ENCODE peak calls at places on chromosomes 12 and 14, in ten cellular contexts. One of them, this sample, is unnamed.

GRCh38 chr12:54306925-54307731 is 6.3 kb upstream of the NFE2 start:
- DNase-seq in epithelial cell of esophagus: peak
- DNase-seq in GM20000: no peak
- DNase-seq in AG09309: peak
- DNase-seq in kidney epithelial cell: peak
- DNase-seq in HCT116: peak
- DNase-seq in endothelial cell: no peak
- DNase-seq in fibroblast of mammary gland: peak
- DNase-seq in lower leg skin: peak
- DNase-seq in fibroblast of pulmonary artery: peak
- DNase-seq in this sample: no peak

GRCh38 chr12:104201238-104202001 is 14.2 kb upstream of the TXNRD1 start:
- DNase-seq in epithelial cell of esophagus: peak
- DNase-seq in GM20000: peak
- DNase-seq in AG09309: peak
- DNase-seq in kidney epithelial cell: no peak
- DNase-seq in HCT116: peak
- DNase-seq in endothelial cell: peak
- DNase-seq in fibroblast of mammary gland: peak
- DNase-seq in lower leg skin: peak
- DNase-seq in fibroblast of pulmonary artery: peak
- DNase-seq in this sample: peak

GRCh38 chr14:32407170-32407569 is 78.1 kb downstream of the AKAP6 start:
- DNase-seq in epithelial cell of esophagus: no peak
- DNase-seq in GM20000: no peak
- DNase-seq in AG09309: no peak
- DNase-seq in kidney epithelial cell: no peak
- DNase-seq in HCT116: no peak
- DNase-seq in endothelial cell: no peak
- DNase-seq in fibroblast of mammary gland: peak
- DNase-seq in lower leg skin: no peak
- DNase-seq in fibroblast of pulmonary artery: peak
- DNase-seq in this sample: no peak

GRCh38 chr12:29428630-29429029 is 47.7 kb upstream of the ERGIC2 start:
- DNase-seq in epithelial cell of esophagus: peak
- DNase-seq in GM20000: peak
- DNase-seq in AG09309: peak
- DNase-seq in kidney epithelial cell: peak
- DNase-seq in HCT116: peak
- DNase-seq in endothelial cell: no peak
- DNase-seq in fibroblast of mammary gland: peak
- DNase-seq in lower leg skin: no peak
- DNase-seq in fibroblast of pulmonary artery: peak
- DNase-seq in this sample: peak

GRCh38 chr12:115872919-115873357 is 404.6 kb downstream of the MED13L start:
- DNase-seq in epithelial cell of esophagus: peak
- DNase-seq in GM20000: no peak
- DNase-seq in AG09309: no peak
- DNase-seq in kidney epithelial cell: peak
- DNase-seq in HCT116: peak
- DNase-seq in endothelial cell: no peak
- DNase-seq in fibroblast of mammary gland: no peak
- DNase-seq in lower leg skin: peak
- DNase-seq in fibroblast of pulmonary artery: no peak
- DNase-seq in this sample: no peak

GRCh38 chr12:52266514-52266913 is 7.9 kb upstream of the KRT86 start:
- DNase-seq in epithelial cell of esophagus: no peak
- DNase-seq in GM20000: no peak
- DNase-seq in AG09309: no peak
- DNase-seq in kidney epithelial cell: no peak
- DNase-seq in HCT116: no peak
- DNase-seq in endothelial cell: no peak
- DNase-seq in fibroblast of mammary gland: no peak
- DNase-seq in lower leg skin: no peak
- DNase-seq in fibroblast of pulmonary artery: no peak
- DNase-seq in this sample: no peak

GRCh38 chr14:34324363-34324795 is 137.7 kb downstream of the SPTSSA start:
- DNase-seq in epithelial cell of esophagus: peak
- DNase-seq in GM20000: peak
- DNase-seq in AG09309: peak
- DNase-seq in kidney epithelial cell: no peak
- DNase-seq in HCT116: peak
- DNase-seq in endothelial cell: peak
- DNase-seq in fibroblast of mammary gland: peak
- DNase-seq in lower leg skin: no peak
- DNase-seq in fibroblast of pulmonary artery: peak
- DNase-seq in this sample: no peak

GRCh38 chr14:105380656-105381210 is 17.6 kb upstream of the TEX22 start:
- DNase-seq in epithelial cell of esophagus: no peak
- DNase-seq in GM20000: no peak
- DNase-seq in AG09309: no peak
- DNase-seq in kidney epithelial cell: no peak
- DNase-seq in HCT116: no peak
- DNase-seq in endothelial cell: no peak
- DNase-seq in fibroblast of mammary gland: no peak
- DNase-seq in lower leg skin: no peak
- DNase-seq in fibroblast of pulmonary artery: no peak
- DNase-seq in this sample: no peak

GRCh38 chr14:21510735-21511657 is at the start of gene METTL3:
- DNase-seq in epithelial cell of esophagus: peak
- DNase-seq in GM20000: peak
- DNase-seq in AG09309: peak
- DNase-seq in kidney epithelial cell: peak
- DNase-seq in HCT116: peak
- DNase-seq in endothelial cell: peak
- DNase-seq in fibroblast of mammary gland: peak
- DNase-seq in lower leg skin: peak
- DNase-seq in fibroblast of pulmonary artery: peak
- DNase-seq in this sample: peak

GRCh38 chr12:47088021-47088944 is 8.5 kb upstream of the AMIGO2 start:
- DNase-seq in epithelial cell of esophagus: peak
- DNase-seq in GM20000: no peak
- DNase-seq in AG09309: no peak
- DNase-seq in kidney epithelial cell: no peak
- DNase-seq in HCT116: no peak
- DNase-seq in endothelial cell: no peak
- DNase-seq in fibroblast of mammary gland: no peak
- DNase-seq in lower leg skin: no peak
- DNase-seq in fibroblast of pulmonary artery: peak
- DNase-seq in this sample: no peak

GRCh38 chr12:75913502-75914110 is 118.0 kb downstream of the PHLDA1 start:
- DNase-seq in epithelial cell of esophagus: no peak
- DNase-seq in GM20000: no peak
- DNase-seq in AG09309: no peak
- DNase-seq in kidney epithelial cell: no peak
- DNase-seq in HCT116: no peak
- DNase-seq in endothelial cell: no peak
- DNase-seq in fibroblast of mammary gland: no peak
- DNase-seq in lower leg skin: no peak
- DNase-seq in fibroblast of pulmonary artery: peak
- DNase-seq in this sample: no peak

GRCh38 chr14:93902619-93903307 is 24.4 kb upstream of the FAM181A start:
- DNase-seq in epithelial cell of esophagus: no peak
- DNase-seq in GM20000: no peak
- DNase-seq in AG09309: no peak
- DNase-seq in kidney epithelial cell: no peak
- DNase-seq in HCT116: no peak
- DNase-seq in endothelial cell: no peak
- DNase-seq in fibroblast of mammary gland: no peak
- DNase-seq in lower leg skin: no peak
- DNase-seq in fibroblast of pulmonary artery: no peak
- DNase-seq in this sample: no peak

GRCh38 chr14:93901813-93902212 is 25.3 kb upstream of the FAM181A start:
- DNase-seq in epithelial cell of esophagus: no peak
- DNase-seq in GM20000: no peak
- DNase-seq in AG09309: no peak
- DNase-seq in kidney epithelial cell: no peak
- DNase-seq in HCT116: no peak
- DNase-seq in endothelial cell: no peak
- DNase-seq in fibroblast of mammary gland: no peak
- DNase-seq in lower leg skin: no peak
- DNase-seq in fibroblast of pulmonary artery: no peak
- DNase-seq in this sample: no peak

GRCh38 chr14:93905623-93906022 is 21.5 kb upstream of the FAM181A start:
- DNase-seq in epithelial cell of esophagus: no peak
- DNase-seq in GM20000: no peak
- DNase-seq in AG09309: no peak
- DNase-seq in kidney epithelial cell: no peak
- DNase-seq in HCT116: no peak
- DNase-seq in endothelial cell: no peak
- DNase-seq in fibroblast of mammary gland: no peak
- DNase-seq in lower leg skin: no peak
- DNase-seq in fibroblast of pulmonary artery: no peak
- DNase-seq in this sample: no peak

GRCh38 chr14:93906341-93907329 is 20.5 kb upstream of the FAM181A start:
- DNase-seq in epithelial cell of esophagus: peak
- DNase-seq in GM20000: peak
- DNase-seq in AG09309: no peak
- DNase-seq in kidney epithelial cell: no peak
- DNase-seq in HCT116: peak
- DNase-seq in endothelial cell: peak
- DNase-seq in fibroblast of mammary gland: peak
- DNase-seq in lower leg skin: peak
- DNase-seq in fibroblast of pulmonary artery: peak
- DNase-seq in this sample: peak

DNA sequence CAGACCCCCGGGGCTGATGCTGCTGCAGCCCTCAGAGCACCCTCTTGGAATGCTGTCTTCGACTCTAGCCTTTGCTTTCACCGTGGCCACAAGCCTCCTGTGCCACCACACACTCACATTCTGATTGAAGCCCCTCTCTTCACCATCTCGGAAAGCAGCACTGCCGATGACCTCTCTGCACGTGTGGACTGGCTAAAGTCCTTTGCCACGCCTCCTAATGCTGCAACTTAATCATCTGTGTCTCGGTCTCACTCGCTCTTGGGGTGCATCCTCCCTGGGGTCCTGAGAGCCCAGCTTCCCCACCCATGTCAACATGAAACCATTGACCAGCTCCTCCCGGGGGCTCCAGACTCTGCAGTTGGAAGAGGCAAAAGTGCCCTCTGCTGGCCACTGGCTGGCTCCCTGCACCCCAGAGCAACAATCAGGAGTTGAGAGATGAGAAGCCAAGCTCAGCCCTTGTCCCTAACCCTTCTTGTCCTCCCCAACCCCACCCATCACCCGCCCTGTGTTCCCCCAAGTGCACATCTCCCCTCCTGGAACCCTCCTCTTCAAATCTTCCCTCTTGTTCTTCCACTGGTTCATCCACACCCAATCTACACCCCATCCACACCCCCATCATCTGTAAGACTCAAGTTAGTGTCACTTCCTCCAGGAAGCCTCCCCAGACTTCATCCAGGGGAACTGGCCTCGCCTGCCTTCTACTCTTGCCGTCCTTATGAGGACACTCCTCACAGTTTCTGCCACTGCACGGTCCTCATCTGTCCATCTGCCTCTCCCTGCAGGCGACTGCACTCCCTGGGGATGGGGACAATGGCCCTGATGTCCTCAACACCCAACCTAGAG is 23.6 kb upstream of the FAM181A start:
- DNase-seq in epithelial cell of esophagus: peak
- DNase-seq in GM20000: no peak
- DNase-seq in AG09309: no peak
- DNase-seq in kidney epithelial cell: no peak
- DNase-seq in HCT116: peak
- DNase-seq in endothelial cell: peak
- DNase-seq in fibroblast of mammary gland: no peak
- DNase-seq in lower leg skin: no peak
- DNase-seq in fibroblast of pulmonary artery: no peak
- DNase-seq in this sample: no peak
- TF ChIP-seq CTCF in epithelial cell of esophagus: no peak
- TF ChIP-seq CTCF in GM20000: no peak
- TF ChIP-seq CTCF in AG09309: peak
- TF ChIP-seq CTCF in kidney epithelial cell: peak
- TF ChIP-seq CTCF in HCT116: peak
- TF ChIP-seq CTCF in endothelial cell: no peak
- TF ChIP-seq CTCF in fibroblast of mammary gland: peak
- TF ChIP-seq CTCF in lower leg skin: no peak
- TF ChIP-seq CTCF in fibroblast of pulmonary artery: peak
- TF ChIP-seq CTCF in this sample: peak

DNA sequence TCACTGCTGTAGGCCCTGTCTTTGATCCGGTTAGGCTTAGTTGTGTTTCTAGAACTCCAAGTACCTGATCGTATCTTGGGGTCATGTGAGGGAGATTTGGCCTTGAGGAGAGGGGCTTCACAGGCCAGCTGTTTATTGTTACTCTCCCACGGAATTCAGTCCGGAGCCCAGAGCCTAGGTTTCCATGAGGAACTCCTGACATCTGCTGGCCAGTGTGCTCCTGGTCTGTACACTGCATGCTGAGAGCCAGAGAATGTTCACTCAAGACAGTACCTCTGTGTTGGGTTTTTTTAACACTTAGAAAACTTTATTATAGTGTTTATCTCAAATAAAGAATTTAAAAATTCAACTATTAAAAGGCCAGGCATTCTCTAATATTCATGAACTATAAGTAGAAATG is 341.0 kb upstream of the TMEM132C start:
- DNase-seq in epithelial cell of esophagus: no peak
- DNase-seq in GM20000: no peak
- DNase-seq in AG09309: no peak
- DNase-seq in kidney epithelial cell: no peak
- DNase-seq in HCT116: no peak
- DNase-seq in endothelial cell: no peak
- DNase-seq in fibroblast of mammary gland: peak
- DNase-seq in lower leg skin: no peak
- DNase-seq in fibroblast of pulmonary artery: peak
- DNase-seq in this sample: no peak
- TF ChIP-seq CTCF in epithelial cell of esophagus: no peak
- TF ChIP-seq CTCF in GM20000: no peak
- TF ChIP-seq CTCF in AG09309: peak
- TF ChIP-seq CTCF in kidney epithelial cell: peak
- TF ChIP-seq CTCF in HCT116: no peak
- TF ChIP-seq CTCF in endothelial cell: no peak
- TF ChIP-seq CTCF in fibroblast of mammary gland: peak
- TF ChIP-seq CTCF in lower leg skin: no peak
- TF ChIP-seq CTCF in fibroblast of pulmonary artery: peak
- TF ChIP-seq CTCF in this sample: peak

GRCh38 chr12:41514907-41515306 is 326.8 kb downstream of the PDZRN4 start:
- DNase-seq in epithelial cell of esophagus: no peak
- DNase-seq in GM20000: no peak
- DNase-seq in AG09309: no peak
- DNase-seq in kidney epithelial cell: no peak
- DNase-seq in HCT116: peak
- DNase-seq in endothelial cell: peak
- DNase-seq in fibroblast of mammary gland: no peak
- DNase-seq in lower leg skin: no peak
- DNase-seq in fibroblast of pulmonary artery: no peak
- DNase-seq in this sample: no peak
- TF ChIP-seq CTCF in epithelial cell of esophagus: no peak
- TF ChIP-seq CTCF in GM20000: no peak
- TF ChIP-seq CTCF in AG09309: no peak
- TF ChIP-seq CTCF in kidney epithelial cell: peak
- TF ChIP-seq CTCF in HCT116: peak
- TF ChIP-seq CTCF in endothelial cell: no peak
- TF ChIP-seq CTCF in fibroblast of mammary gland: peak
- TF ChIP-seq CTCF in lower leg skin: no peak
- TF ChIP-seq CTCF in fibroblast of pulmonary artery: peak
- TF ChIP-seq CTCF in this sample: peak

GRCh38 chr12:59179231-59179630 is 258.9 kb upstream of the LRIG3 start:
- DNase-seq in epithelial cell of esophagus: no peak
- DNase-seq in GM20000: no peak
- DNase-seq in AG09309: no peak
- DNase-seq in kidney epithelial cell: no peak
- DNase-seq in HCT116: no peak
- DNase-seq in endothelial cell: no peak
- DNase-seq in fibroblast of mammary gland: no peak
- DNase-seq in lower leg skin: no peak
- DNase-seq in fibroblast of pulmonary artery: no peak
- DNase-seq in this sample: no peak

GRCh38 chr12:59173696-59174095 is 253.4 kb upstream of the LRIG3 start:
- DNase-seq in epithelial cell of esophagus: peak
- DNase-seq in GM20000: no peak
- DNase-seq in AG09309: no peak
- DNase-seq in kidney epithelial cell: no peak
- DNase-seq in HCT116: no peak
- DNase-seq in endothelial cell: no peak
- DNase-seq in fibroblast of mammary gland: peak
- DNase-seq in lower leg skin: no peak
- DNase-seq in fibroblast of pulmonary artery: no peak
- DNase-seq in this sample: no peak
- TF ChIP-seq CTCF in epithelial cell of esophagus: peak
- TF ChIP-seq CTCF in GM20000: no peak
- TF ChIP-seq CTCF in AG09309: peak
- TF ChIP-seq CTCF in kidney epithelial cell: peak
- TF ChIP-seq CTCF in HCT116: no peak
- TF ChIP-seq CTCF in endothelial cell: no peak
- TF ChIP-seq CTCF in fibroblast of mammary gland: peak
- TF ChIP-seq CTCF in lower leg skin: no peak
- TF ChIP-seq CTCF in fibroblast of pulmonary artery: no peak
- TF ChIP-seq CTCF in this sample: peak